ENCODE peak calls at places on chromosome 16, in ten cellular contexts. Y, I, T, L, G, S, E, D, C and O are unnamed samples.

GRCh38 chr16:695355-696089 is 5.3 kb upstream of the WDR24 start:
- DNase-seq in Y (no peak), I (no peak), T (no peak), L (peak; percentile 74), G (no peak), S (peak; percentile 33), E (no peak), D (peak; percentile 96), C (peak; percentile 62), O (no peak)

GRCh38 chr16:81996664-81997529 is 14.4 kb downstream of the SDR42E1 start:
- DNase-seq in Y (no peak), I (peak; percentile 56), T (peak; percentile 76), L (no peak), G (peak; percentile 52), S (no peak), E (no peak), D (no peak), C (no peak), O (no peak)

GRCh38 chr16:84729716-84730320 is 30.0 kb downstream of the USP10 start:
- DNase-seq in Y (no peak), I (no peak), T (no peak), L (no peak), G (no peak), S (no peak), E (no peak), D (no peak), C (no peak), O (no peak)

GRCh38 chr16:19153876-19154275 is 14.2 kb upstream of the SYT17 start:
- DNase-seq in Y (no peak), I (no peak), T (no peak), L (no peak), G (peak; percentile 10), S (no peak), E (no peak), D (no peak), C (no peak), O (no peak)

GRCh38 chr16:87822002-87822390 is 47.3 kb downstream of the SLC7A5 start:
- DNase-seq in Y (no peak), I (no peak), T (no peak), L (no peak), G (no peak), S (no peak), E (no peak), D (no peak), C (no peak), O (no peak)

GRCh38 chr16:265711-266110 is 10.0 kb downstream of the RGS11 start:
- DNase-seq in Y (no peak), I (no peak), T (no peak), L (no peak), G (no peak), S (no peak), E (no peak), D (no peak), C (no peak), O (no peak)

GRCh38 chr16:84467256-84467655 is 37.2 kb downstream of the MEAK7 start:
- DNase-seq in Y (no peak), I (no peak), T (no peak), L (no peak), G (no peak), S (no peak), E (no peak), D (no peak), C (no peak), O (peak; percentile 7)

GRCh38 chr16:30368122-30368791 is 2.0 kb downstream of the TBC1D10B start:
- DNase-seq in Y (peak; percentile 57), I (peak; percentile 64), T (peak; percentile 44), L (no peak), G (peak; percentile 74), S (no peak), E (no peak), D (no peak), C (no peak), O (no peak)

GRCh38 chr16:50441758-50442157 is 73.0 kb upstream of the BRD7 start:
- DNase-seq in Y (no peak), I (no peak), T (no peak), L (no peak), G (no peak), S (no peak), E (no peak), D (no peak), C (no peak), O (no peak)

GRCh38 chr16:4303973-4304372 is 11.9 kb upstream of the GLIS2 start:
- DNase-seq in Y (no peak), I (no peak), T (no peak), L (no peak), G (no peak), S (no peak), E (no peak), D (no peak), C (no peak), O (no peak)

GRCh38 chr16:82945420-82946096 is 318.8 kb downstream of the CDH13 start:
- DNase-seq in Y (no peak), I (no peak), T (no peak), L (no peak), G (no peak), S (no peak), E (no peak), D (no peak), C (no peak), O (no peak)

GRCh38 chr16:426115-426905 is 861 bp downstream of the RAB11FIP3 start:
- DNase-seq in Y (no peak), I (no peak), T (no peak), L (no peak), G (peak; percentile 14), S (peak; percentile 88), E (no peak), D (peak; percentile 38), C (no peak), O (no peak)

GRCh38 chr16:17301593-17302135 is 169.1 kb downstream of the XYLT1 start:
- DNase-seq in Y (no peak), I (no peak), T (no peak), L (peak; percentile 57), G (no peak), S (no peak), E (no peak), D (peak; percentile 50), C (no peak), O (no peak)

GRCh38 chr16:15973997-15974396 is 24.6 kb downstream of the ABCC1 start:
- DNase-seq in Y (no peak), I (no peak), T (no peak), L (no peak), G (no peak), S (no peak), E (no peak), D (no peak), C (no peak), O (no peak)

GRCh38 chr16:72291531-72291981 is 119.6 kb upstream of the PMFBP1 start:
- DNase-seq in Y (no peak), I (peak; percentile 86), T (peak; percentile 96), L (no peak), G (peak; percentile 97), S (no peak), E (no peak), D (no peak), C (no peak), O (no peak)

DNA sequence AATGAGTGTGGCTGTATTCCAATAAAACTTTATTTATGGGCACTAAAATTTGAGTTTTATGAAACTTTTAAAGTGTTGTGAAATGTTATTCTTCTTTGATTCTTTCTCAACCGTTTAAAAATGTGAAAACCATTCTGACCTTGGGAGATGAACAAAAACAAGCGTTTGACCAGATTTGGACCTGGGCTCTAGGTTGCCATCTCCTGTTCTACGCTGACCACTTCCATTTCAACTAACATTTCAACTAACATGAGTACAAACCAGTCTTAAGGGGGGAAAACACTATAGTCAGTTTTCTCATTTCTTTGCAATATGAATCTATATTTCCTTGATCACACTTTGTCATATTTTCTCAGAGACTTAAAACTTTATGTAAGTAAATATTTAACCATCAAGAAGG is 118.4 kb upstream of the IRX5 start:
- DNase-seq in Y (no peak), I (no peak), T (peak; percentile 34), L (no peak), G (peak; percentile 21), S (no peak), E (no peak), D (no peak), C (no peak), O (no peak)
- TF ChIP-seq CTCF in Y (peak; percentile 27), I (peak; percentile 29), T (peak; percentile 47), L (no peak), G (peak; percentile 22), S (peak; percentile 11), E (no peak), D (no peak), C (no peak), O (no peak)

GRCh38 chr16:67246081-67246944 is 968 bp downstream of the FHOD1 start:
- DNase-seq in Y (peak; percentile 72), I (peak; percentile 92), T (peak; percentile 84), L (peak; percentile 95), G (peak; percentile 90), S (peak; percentile 93), E (no peak), D (peak; percentile 96), C (peak; percentile 49), O (peak; percentile 89)

GRCh38 chr16:67248401-67249177 is at the start of gene SLC9A5:
- DNase-seq in Y (peak; percentile 21), I (no peak), T (no peak), L (peak; percentile 54), G (no peak), S (no peak), E (no peak), D (no peak), C (peak; percentile 19), O (no peak)

GRCh38 chr16:67245674-67246080 is 1.6 kb downstream of the FHOD1 start:
- DNase-seq in Y (no peak), I (no peak), T (no peak), L (no peak), G (no peak), S (no peak), E (no peak), D (peak; percentile 80), C (no peak), O (no peak)

GRCh38 chr16:67247698-67248400 is 568 bp upstream of the FHOD1 start:
- DNase-seq in Y (peak; percentile 28), I (no peak), T (no peak), L (no peak), G (no peak), S (no peak), E (no peak), D (no peak), C (no peak), O (no peak)

GRCh38 chr16:67246945-67247697 is at the start of gene FHOD1:
- DNase-seq in Y (peak; percentile 97), I (peak; percentile 93), T (peak; percentile 92), L (peak; percentile 99), G (peak; percentile 93), S (peak; percentile 99), E (peak; percentile 99), D (peak; percentile 99), C (peak; percentile 98), O (peak; percentile 97)
- TF ChIP-seq CTCF in Y (no peak), I (no peak), T (no peak), L (no peak), G (no peak), S (no peak), E (no peak), D (no peak), C (no peak), O (peak; percentile 40)

GRCh38 chr16:67393111-67393789 is at the start of gene TPPP3:
- DNase-seq in Y (peak; percentile 89), I (peak; percentile 86), T (peak; percentile 69), L (peak; percentile 91), G (peak; percentile 76), S (peak; percentile 87), E (peak; percentile 95), D (peak; percentile 93), C (peak; percentile 26), O (peak; percentile 86)
- TF ChIP-seq CTCF in Y (peak; percentile 70), I (peak; percentile 58), T (peak; percentile 61), L (peak; percentile 73), G (peak; percentile 52), S (peak; percentile 82), E (peak; percentile 87), D (peak; percentile 52), C (peak; percentile 16), O (peak; percentile 81)

GRCh38 chr16:57795431-57795878 is 6.8 kb downstream of the KIFC3 start:
- DNase-seq in Y (no peak), I (peak; percentile 27), T (peak; percentile 66), L (peak; percentile 65), G (peak; percentile 49), S (peak; percentile 73), E (no peak), D (no peak), C (peak; percentile 27), O (no peak)
- TF ChIP-seq CTCF in Y (peak; percentile 17), I (peak; percentile 49), T (peak; percentile 57), L (peak; percentile 47), G (peak; percentile 35), S (peak; percentile 68), E (peak; percentile 33), D (no peak), C (no peak), O (peak; percentile 66)